ENCODE peak calls at places on chromosomes 5 and 9, in ten cellular contexts. Q is tibial nerve; Y is A673; M is NT2/D1; L is body of pancreas; I is GM23338; W is WERI-Rb-1; F is CD8-positive, alpha-beta T cell; J is SK-N-SH; G is BJ. D is an unnamed sample.
A peak's percentile ranks its signal among the peaks of the same experiment; 100 is the strongest.

GRCh38 chr9:68703672-68704071 is 1.4 kb upstream of the PIP5K1B start:
- DNase-seq in Q (no peak), Y (no peak), M (no peak), L (no peak), I (no peak), W (no peak), F (no peak), J (no peak), G (no peak), D (no peak)

GRCh38 chr5:112419050-112419595 is at the start of gene EPB41L4A:
- DNase-seq in Q (no peak), Y (peak; percentile 3), M (no peak), L (peak; percentile 16), I (peak; percentile 74), W (peak; percentile 50), F (no peak), J (peak; percentile 74), G (no peak), D (peak; percentile 29)

GRCh38 chr5:141926434-141926833 is 2.8 kb downstream of the DELE1 start:
- DNase-seq in Q (no peak), Y (no peak), M (no peak), L (no peak), I (no peak), W (no peak), F (no peak), J (no peak), G (no peak), D (no peak)

GRCh38 chr5:159510282-159510681 is 180.0 kb upstream of the IL12B start:
- DNase-seq in Q (peak; percentile 19), Y (no peak), M (peak; percentile 85), L (peak; percentile 38), I (peak; percentile 89), W (no peak), F (no peak), J (peak; percentile 27), G (peak; percentile 75), D (no peak)

GRCh38 chr9:111621895-111622480 is 9.1 kb upstream of the DNAJC25 start:
- DNase-seq in Q (peak; percentile 47), Y (peak; percentile 36), M (no peak), L (peak; percentile 33), I (peak; percentile 77), W (peak; percentile 45), F (no peak), J (peak; percentile 64), G (no peak), D (peak; percentile 45)

GRCh38 chr5:41406424-41406823 is 104.0 kb downstream of the PLCXD3 start:
- DNase-seq in Q (no peak), Y (no peak), M (no peak), L (no peak), I (no peak), W (no peak), F (no peak), J (no peak), G (no peak), D (no peak)

GRCh38 chr5:129120158-129120581 is 25.6 kb downstream of the ISOC1 start:
- DNase-seq in Q (no peak), Y (no peak), M (no peak), L (no peak), I (no peak), W (peak; percentile 57), F (no peak), J (no peak), G (no peak), D (no peak)

GRCh38 chr5:170252710-170253350 is 20.0 kb downstream of the C5orf58 start:
- DNase-seq in Q (no peak), Y (no peak), M (no peak), L (no peak), I (peak; percentile 36), W (no peak), F (no peak), J (peak; percentile 46), G (no peak), D (no peak)

GRCh38 chr5:97037819-97038218 is 101.9 kb downstream of the LNPEP start:
- DNase-seq in Q (no peak), Y (no peak), M (no peak), L (no peak), I (no peak), W (no peak), F (no peak), J (no peak), G (no peak), D (no peak)

GRCh38 chr5:141192110-141192725 is at the start of gene PCDHB10:
- DNase-seq in Q (no peak), Y (peak; percentile 78), M (peak; percentile 36), L (peak; percentile 20), I (peak; percentile 90), W (peak; percentile 76), F (no peak), J (peak; percentile 53), G (no peak), D (no peak)

GRCh38 chr5:38551020-38552017 is 5.1 kb downstream of the LIFR start:
- DNase-seq in Q (no peak), Y (peak; percentile 73), M (peak; percentile 15), L (peak; percentile 63), I (peak; percentile 80), W (peak; percentile 26), F (no peak), J (peak; percentile 52), G (no peak), D (no peak)

GRCh38 chr5:95857185-95857945 is 34.8 kb upstream of the GLRX start:
- DNase-seq in Q (peak; percentile 91), Y (no peak), M (no peak), L (peak; percentile 86), I (no peak), W (no peak), F (no peak), J (no peak), G (peak; percentile 74), D (peak; percentile 77)

GRCh38 chr9:97553141-97553540 is 51.7 kb downstream of the TMOD1 start:
- DNase-seq in Q (no peak), Y (no peak), M (no peak), L (no peak), I (no peak), W (no peak), F (no peak), J (no peak), G (no peak), D (no peak)

GRCh38 chr5:34571380-34572041 is 84.6 kb upstream of the RAI14 start:
- DNase-seq in Q (no peak), Y (peak; percentile 70), M (no peak), L (no peak), I (no peak), W (no peak), F (no peak), J (no peak), G (no peak), D (no peak)

GRCh38 chr9:95017062-95017461 is 290.6 kb downstream of the AOPEP start:
- DNase-seq in Q (no peak), Y (no peak), M (no peak), L (no peak), I (no peak), W (no peak), F (no peak), J (no peak), G (no peak), D (no peak)

GRCh38 chr9:89941875-89942274 is 337.1 kb downstream of the GADD45G start:
- DNase-seq in Q (no peak), Y (no peak), M (no peak), L (no peak), I (no peak), W (peak; percentile 32), F (no peak), J (no peak), G (peak; percentile 60), D (no peak)

GRCh38 chr9:94916956-94917355 is 190.5 kb downstream of the AOPEP start:
- DNase-seq in Q (no peak), Y (no peak), M (no peak), L (no peak), I (no peak), W (no peak), F (no peak), J (no peak), G (no peak), D (no peak)

GRCh38 chr9:13432914-13433313 is 153.4 kb upstream of the MPDZ start:
- DNase-seq in Q (no peak), Y (peak; percentile 33), M (no peak), L (no peak), I (no peak), W (no peak), F (no peak), J (no peak), G (no peak), D (no peak)

GRCh38 chr5:134575316-134575715 is 49.8 kb downstream of the JADE2 start:
- DNase-seq in Q (no peak), Y (no peak), M (no peak), L (no peak), I (no peak), W (no peak), F (no peak), J (no peak), G (no peak), D (no peak)
- H3K36me3 ChIP-seq in Q (peaks cover 96% of the 10 kb centered on the region), Y (no peaks in the 10 kb centered on the region), M (peaks cover 95% of the 10 kb centered on the region), L (peaks cover 9% of the 10 kb centered on the region), I (peaks cover 4% of the 10 kb centered on the region), W (peaks cover 71% of the 10 kb centered on the region), F (peaks cover 74% of the 10 kb centered on the region), J (peaks cover 58% of the 10 kb centered on the region), G (peaks cover 32% of the 10 kb centered on the region), D (peaks cover 98% of the 10 kb centered on the region)

GRCh38 chr5:158224200-158224599 is 365.3 kb upstream of the CLINT1 start:
- DNase-seq in Q (no peak), Y (no peak), M (no peak), L (peak; percentile 15), I (no peak), W (no peak), F (no peak), J (no peak), G (no peak), D (no peak)

DNA sequence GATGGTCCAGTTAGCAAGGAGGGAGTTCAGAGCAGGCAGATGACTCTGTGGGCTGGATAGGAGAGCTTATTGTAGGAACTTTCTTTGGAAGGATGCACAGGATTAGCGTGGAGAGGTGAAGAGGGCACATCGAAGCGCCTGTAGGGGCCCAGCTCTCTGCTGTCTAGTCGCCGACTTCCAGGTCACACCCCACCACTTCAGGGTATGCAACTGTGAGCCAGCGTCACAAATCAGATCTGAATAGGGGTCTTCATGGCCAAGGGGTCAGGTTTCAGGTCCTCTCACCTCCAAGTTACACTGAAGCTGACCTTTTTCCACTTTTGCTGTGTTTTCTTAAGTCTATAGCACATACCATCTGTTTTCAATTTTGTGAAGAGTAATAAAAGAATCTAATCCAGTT is 364.1 kb upstream of the CLINT1 start:
- DNase-seq in Q (no peak), Y (no peak), M (no peak), L (no peak), I (no peak), W (no peak), F (no peak), J (no peak), G (no peak), D (no peak)
- H3K36me3 ChIP-seq in Q (no peaks in the 10 kb centered on the region), Y (no peaks in the 10 kb centered on the region), M (no peaks in the 10 kb centered on the region), L (no peaks in the 10 kb centered on the region), I (no peaks in the 10 kb centered on the region), W (no peaks in the 10 kb centered on the region), F (no peaks in the 10 kb centered on the region), J (no peaks in the 10 kb centered on the region), G (no peaks in the 10 kb centered on the region), D (no peaks in the 10 kb centered on the region)

GRCh38 chr9:99224445-99224844 is 2.4 kb downstream of the SEC61B start:
- DNase-seq in Q (no peak), Y (no peak), M (no peak), L (no peak), I (no peak), W (no peak), F (no peak), J (no peak), G (no peak), D (no peak)
- H3K36me3 ChIP-seq in Q (peaks cover 36% of the 10 kb centered on the region), Y (peaks cover 30% of the 10 kb centered on the region), M (peaks cover 67% of the 10 kb centered on the region), L (no peaks in the 10 kb centered on the region), I (peaks cover 18% of the 10 kb centered on the region), W (peaks cover 67% of the 10 kb centered on the region), F (peaks cover 9% of the 10 kb centered on the region), J (peaks cover 45% of the 10 kb centered on the region), G (peaks cover 5% of the 10 kb centered on the region), D (peaks cover 41% of the 10 kb centered on the region)

GRCh38 chr5:180563994-180564393 is 27.3 kb downstream of the SCGB3A1 start:
- DNase-seq in Q (no peak), Y (no peak), M (no peak), L (no peak), I (no peak), W (no peak), F (no peak), J (no peak), G (no peak), D (no peak)
- H3K36me3 ChIP-seq in Q (peaks cover 56% of the 10 kb centered on the region), Y (peaks cover 50% of the 10 kb centered on the region), M (peaks cover 54% of the 10 kb centered on the region), L (no peaks in the 10 kb centered on the region), I (peaks cover 20% of the 10 kb centered on the region), W (peaks cover 19% of the 10 kb centered on the region), F (peaks cover 18% of the 10 kb centered on the region), J (peaks cover 48% of the 10 kb centered on the region), G (peaks cover 7% of the 10 kb centered on the region), D (peaks cover 73% of the 10 kb centered on the region)

D was measured in stomach.